ENCODE peak calls at places on chromosomes 4 and X, in four cellular contexts. Z is OCI-LY7, K is astrocyte, B is RWPE1. U is an unnamed sample.

GRCh38 chr4:17968721-17969120 is 52.8 kb downstream of the LCORL start:
- DNase-seq in Z (no peak), K (no peak), B (peak), U (no peak)

GRCh38 chr4:92237559-92237958 is 66.2 kb upstream of the GRID2 start:
- DNase-seq in Z (no peak), K (no peak), B (no peak), U (no peak)

GRCh38 chr4:184805462-184806245 is 20.1 kb downstream of the ACSL1 start:
- DNase-seq in Z (no peak), K (no peak), B (no peak), U (peak)

GRCh38 chrX:103607385-103608304 is at the start of gene TCEAL3:
- DNase-seq in Z (no peak), K (peak), B (no peak), U (peak)

GRCh38 chr4:141684785-141685184 is 48.4 kb downstream of the IL15 start:
- DNase-seq in Z (no peak), K (peak), B (no peak), U (no peak)

GRCh38 chrX:140764401-140764919 is 54.9 kb downstream of the LINC00632 start:
- DNase-seq in Z (no peak), K (peak), B (no peak), U (no peak)

GRCh38 chr4:182015893-182016292 is 227.3 kb upstream of the TENM3 start:
- DNase-seq in Z (no peak), K (peak), B (peak), U (peak)

GRCh38 chr4:108155373-108155772 is 13.4 kb downstream of the LEF1 start:
- DNase-seq in Z (no peak), K (peak), B (no peak), U (no peak)

GRCh38 chrX:109392895-109393294 is 89.0 kb downstream of the GUCY2F start:
- DNase-seq in Z (no peak), K (no peak), B (no peak), U (no peak)

GRCh38 chr4:36235306-36235705 is 9.0 kb downstream of the ARAP2 start:
- DNase-seq in Z (no peak), K (peak), B (peak), U (no peak)

GRCh38 chr4:2299794-2300193 is 37.9 kb upstream of the MXD4 start:
- DNase-seq in Z (no peak), K (no peak), B (no peak), U (no peak)

GRCh38 chrX:20053537-20053936 is 62.7 kb upstream of the BCLAF3 start:
- DNase-seq in Z (no peak), K (no peak), B (no peak), U (no peak)

GRCh38 chr4:153152453-153153338 is 51.5 kb upstream of the TRIM2 start:
- DNase-seq in Z (no peak), K (peak), B (no peak), U (peak)

GRCh38 chr4:27911047-27911446 is 1050.4 kb downstream of the STIM2 start:
- DNase-seq in Z (no peak), K (no peak), B (no peak), U (no peak)

GRCh38 chr4:172995161-172995560 is 173.4 kb upstream of the GALNT7 start:
- DNase-seq in Z (no peak), K (peak), B (no peak), U (no peak)

GRCh38 chrX:41322821-41323603 is 10.9 kb upstream of the DDX3X start:
- DNase-seq in Z (no peak), K (no peak), B (no peak), U (no peak)

GRCh38 chr4:119750771-119751170 is 122.2 kb upstream of the PDE5A start:
- DNase-seq in Z (no peak), K (peak), B (no peak), U (no peak)

GRCh38 chrX:39936886-39937770 is 160.6 kb downstream of the BCOR start:
- DNase-seq in Z (no peak), K (no peak), B (no peak), U (peak)

GRCh38 chrX:30649859-30650258 is 3.4 kb upstream of the GK start:
- DNase-seq in Z (peak), K (no peak), B (no peak), U (peak)

GRCh38 chr4:134948110-134948642 is 746.6 kb upstream of the PABPC4L start:
- DNase-seq in Z (no peak), K (no peak), B (no peak), U (no peak)

GRCh38 chrX:38225093-38225492 is 4.4 kb upstream of the SRPX start:
- DNase-seq in Z (no peak), K (no peak), B (no peak), U (no peak)

GRCh38 chr4:126427781-126428360 is 1113.1 kb downstream of the FAT4 start:
- DNase-seq in Z (no peak), K (no peak), B (no peak), U (no peak)

GRCh38 chr4:37767546-37767945 is 58.9 kb upstream of the PGM2 start:
- DNase-seq in Z (no peak), K (peak), B (peak), U (no peak)

GRCh38 chrX:121308276-121308805 is 260.9 kb downstream of the GLUD2 start:
- DNase-seq in Z (peak), K (peak), B (peak), U (peak)

GRCh38 chr4:182307746-182308145 is 64.5 kb downstream of the TENM3 start:
- DNase-seq in Z (no peak), K (peak), B (peak), U (no peak)

GRCh38 chrX:49934729-49935128 is 12.3 kb downstream of the CLCN5 start:
- DNase-seq in Z (no peak), K (no peak), B (no peak), U (no peak)

GRCh38 chr4:138632856-138633255 is 382.7 kb upstream of the NOCT start:
- DNase-seq in Z (no peak), K (peak), B (no peak), U (no peak)

GRCh38 chrX:28312259-28312658 is 275.0 kb upstream of the IL1RAPL1 start:
- DNase-seq in Z (no peak), K (no peak), B (no peak), U (no peak)

GRCh38 chr4:16844796-16845586 is 53.5 kb downstream of the LDB2 start:
- DNase-seq in Z (no peak), K (peak), B (no peak), U (no peak)

GRCh38 chr4:4426511-4427477 is 39.9 kb downstream of the NSG1 start:
- DNase-seq in Z (no peak), K (no peak), B (no peak), U (no peak)

GRCh38 chrX:104113237-104113965 is 1.1 kb downstream of the ZCCHC18 start:
- DNase-seq in Z (peak), K (peak), B (peak), U (peak)

GRCh38 chrX:153588021-153588781 is 10.7 kb downstream of the CCNQ start:
- DNase-seq in Z (no peak), K (no peak), B (no peak), U (no peak)

GRCh38 chr4:65510976-65511375 is 159.3 kb downstream of the EPHA5 start:
- DNase-seq in Z (no peak), K (peak), B (peak), U (no peak)

GRCh38 chrX:77628294-77629025 is 157.6 kb downstream of the ATRX start:
- DNase-seq in Z (no peak), K (no peak), B (no peak), U (no peak)

GRCh38 chr4:42570221-42570620 is 86.7 kb downstream of the ATP8A1 start:
- DNase-seq in Z (no peak), K (no peak), B (no peak), U (no peak)

GRCh38 chrX:41616935-41617334 is 71.8 kb upstream of the GPR34 start:
- DNase-seq in Z (no peak), K (no peak), B (no peak), U (no peak)

DNA sequence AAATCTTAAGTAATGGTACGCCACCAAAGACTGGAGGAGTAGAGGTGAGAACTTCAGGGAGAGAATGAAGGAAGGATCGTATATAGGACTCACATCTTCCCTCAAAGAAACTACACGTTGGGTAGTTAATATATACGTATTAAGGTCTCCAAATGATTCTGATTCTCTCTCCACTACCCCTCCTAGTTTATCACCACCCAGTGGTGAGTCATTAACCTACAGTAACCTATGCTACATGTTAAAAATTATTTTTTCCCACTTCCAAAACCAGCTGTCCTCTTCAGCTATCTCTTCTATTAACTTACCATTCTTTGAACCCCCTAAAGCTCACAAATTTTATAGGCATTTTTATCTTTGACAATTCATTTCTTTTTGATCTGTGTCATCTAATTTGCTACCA is 69.7 kb downstream of the RPS6KA6 start:
- DNase-seq in Z (no peak), K (no peak), B (peak), U (no peak)
- TF ChIP-seq CTCF in Z (no peak), K (no peak), B (no peak), U (no peak)

DNA sequence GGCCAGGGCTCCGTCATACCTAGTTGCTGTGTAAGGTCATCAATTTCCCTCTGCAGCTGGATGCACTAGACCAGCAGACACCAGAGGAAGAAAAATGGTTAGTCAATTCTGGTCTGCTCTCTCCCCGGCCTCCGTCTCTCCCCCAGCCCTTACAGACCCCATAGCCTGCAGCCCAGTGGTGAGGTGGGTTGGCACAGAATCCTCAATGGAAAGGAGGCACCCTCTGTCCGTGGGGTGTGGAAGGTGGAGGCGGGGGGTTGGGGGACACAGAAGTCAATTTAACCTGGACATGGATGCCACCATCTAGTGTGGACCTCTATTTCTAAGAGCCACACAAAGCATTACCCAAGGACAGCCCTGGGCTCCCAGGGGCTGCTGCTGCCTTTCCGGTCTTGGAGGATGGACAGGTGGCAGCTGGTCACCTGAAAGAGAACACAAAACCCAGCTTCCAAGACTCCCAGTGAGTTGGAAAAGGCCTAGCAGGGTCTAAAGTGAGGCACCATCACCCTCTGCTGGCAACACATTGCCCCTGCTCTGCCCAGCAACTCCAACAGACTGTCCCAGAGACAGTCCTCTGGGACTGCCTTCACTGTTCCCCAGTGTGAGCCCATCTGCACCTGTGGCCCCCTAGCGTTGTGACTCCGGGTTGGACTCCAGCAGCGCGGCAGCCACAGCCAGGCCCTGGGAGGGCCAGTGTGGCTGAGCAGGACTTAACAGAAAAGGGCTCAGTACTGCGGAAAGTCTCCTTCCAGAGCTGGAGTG is 40.1 kb upstream of the NHSL2 start:
- DNase-seq in Z (peak), K (peak), B (no peak), U (no peak)
- TF ChIP-seq CTCF in Z (peak), K (peak), B (no peak), U (no peak)

GRCh38 chr4:166169111-166169510 is 296.1 kb downstream of the TLL1 start:
- DNase-seq in Z (no peak), K (no peak), B (no peak), U (no peak)
- TF ChIP-seq CTCF in Z (peak), K (peak), B (no peak), U (peak)

DNA sequence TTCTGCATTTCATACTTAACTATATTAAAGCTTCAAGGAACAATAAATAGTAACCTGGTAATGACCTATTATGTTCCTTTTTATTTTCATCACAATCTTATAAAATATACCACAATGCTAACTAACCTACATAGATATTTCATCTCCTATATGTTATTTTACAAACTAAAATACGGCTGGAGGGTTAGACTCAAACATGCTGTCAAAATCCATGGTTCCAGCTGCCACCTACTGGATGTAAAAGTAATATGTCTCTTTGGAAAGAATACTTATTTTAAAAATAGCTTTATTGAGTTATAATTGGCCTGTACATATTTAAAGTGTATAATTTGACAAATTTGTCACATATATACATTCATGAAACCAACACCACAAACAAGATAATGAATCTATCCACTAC is 15.0 kb downstream of the RGN start:
- DNase-seq in Z (peak), K (peak), B (peak), U (no peak)
- TF ChIP-seq CTCF in Z (peak), K (peak), B (peak), U (peak)

GRCh38 chr4:180150818-180151217 is 2092.4 kb upstream of the TENM3 start:
- DNase-seq in Z (peak), K (no peak), B (no peak), U (no peak)
- TF ChIP-seq CTCF in Z (peak), K (peak), B (peak), U (no peak)

GRCh38 chr4:186948361-186949291 is 225.0 kb upstream of the FAT1 start:
- DNase-seq in Z (peak), K (peak), B (no peak), U (no peak)
- TF ChIP-seq CTCF in Z (peak), K (peak), B (no peak), U (no peak)

DNA sequence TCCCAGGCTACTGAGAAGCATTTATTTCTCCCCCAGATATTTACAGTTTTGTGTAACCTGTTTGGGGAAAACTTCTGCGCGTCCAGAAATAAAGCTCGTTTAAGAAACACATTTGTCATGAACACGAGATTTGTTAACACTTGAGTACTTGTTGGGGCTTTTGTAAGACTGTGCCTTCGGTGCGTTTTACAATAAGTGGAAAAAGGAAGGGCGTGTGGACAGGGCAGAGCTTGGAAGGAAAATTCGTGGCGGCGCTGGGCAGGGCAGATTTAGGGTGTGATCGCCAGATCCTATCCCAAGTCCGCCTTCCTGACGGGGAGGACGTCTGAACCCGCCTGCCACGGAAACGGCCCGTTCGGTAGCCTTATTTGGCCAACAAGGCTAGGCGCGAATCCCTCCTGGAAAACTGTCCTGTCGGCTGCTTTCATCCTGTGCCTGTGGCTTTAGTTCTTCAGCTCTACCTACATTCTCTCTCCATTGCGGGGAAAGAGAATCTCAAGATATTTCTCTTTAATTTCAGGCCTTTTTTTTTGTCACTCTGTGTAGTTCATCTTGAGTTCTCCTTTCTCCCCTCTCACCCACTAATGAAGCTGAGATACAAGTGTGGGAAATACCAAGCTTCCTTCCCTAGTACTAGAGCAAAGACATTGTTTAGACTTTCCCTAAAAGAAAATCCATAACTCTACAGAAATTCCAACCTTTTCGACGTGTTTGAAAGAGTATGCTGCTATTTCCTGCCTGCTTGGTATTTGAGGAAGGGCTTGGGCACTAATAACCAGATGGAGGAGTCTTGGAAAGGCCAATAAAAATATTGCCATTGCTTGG is 946 bp downstream of the PDLIM5 start:
- DNase-seq in Z (peak), K (peak), B (peak), U (peak)
- TF ChIP-seq CTCF in Z (no peak), K (no peak), B (no peak), U (no peak)

DNA sequence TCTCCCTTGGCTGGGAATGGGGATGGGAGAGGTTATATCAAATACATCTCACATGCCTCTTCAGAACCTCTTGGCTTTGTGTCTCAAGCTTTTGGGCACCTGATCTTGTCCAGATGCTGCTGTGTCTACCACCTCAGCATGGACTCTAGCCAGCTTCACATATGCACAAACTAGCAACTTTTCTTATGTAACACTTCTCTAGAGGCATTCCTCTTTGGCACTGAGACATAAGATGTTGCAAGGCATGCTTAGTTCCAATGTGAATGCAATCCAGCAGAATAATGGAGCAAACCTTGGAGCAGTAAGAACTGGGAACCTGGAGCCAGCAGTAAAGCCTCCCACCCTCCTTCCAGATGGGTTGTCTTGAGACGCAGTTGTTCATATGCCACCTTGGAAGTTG is 113.4 kb upstream of the TMEM47 start:
- DNase-seq in Z (no peak), K (no peak), B (no peak), U (no peak)
- TF ChIP-seq CTCF in Z (no peak), K (no peak), B (no peak), U (no peak)